ENCODE peak calls at places on chromosomes 3 and 15, in eight cellular contexts. One of them, this sample, is unnamed.

GRCh38 chr15:62886431-62887071 is 156.0 kb upstream of the TPM1 start:
- DNase-seq in mesenchymal stem cell: peak; percentile 31
- DNase-seq in IMR-90: peak; percentile 37
- DNase-seq in lower lobe of right lung: no peak
- DNase-seq in mammary epithelial cell: peak; percentile 42
- DNase-seq in esophagus squamous epithelium: no peak
- DNase-seq in SJCRH30: no peak
- DNase-seq in lung: no peak
- DNase-seq in this sample: no peak

GRCh38 chr3:66303556-66303955 is 82.8 kb downstream of the SLC25A26 start:
- DNase-seq in mesenchymal stem cell: no peak
- DNase-seq in IMR-90: no peak
- DNase-seq in lower lobe of right lung: no peak
- DNase-seq in mammary epithelial cell: no peak
- DNase-seq in esophagus squamous epithelium: no peak
- DNase-seq in SJCRH30: no peak
- DNase-seq in lung: no peak
- DNase-seq in this sample: no peak

GRCh38 chr3:184156522-184156955 is 1.4 kb downstream of the DVL3 start:
- DNase-seq in mesenchymal stem cell: peak; percentile 55
- DNase-seq in IMR-90: peak; percentile 60
- DNase-seq in lower lobe of right lung: no peak
- DNase-seq in mammary epithelial cell: no peak
- DNase-seq in esophagus squamous epithelium: no peak
- DNase-seq in SJCRH30: peak; percentile 81
- DNase-seq in lung: no peak
- DNase-seq in this sample: no peak

GRCh38 chr3:119236756-119237155 is 3.9 kb downstream of the B4GALT4 start:
- DNase-seq in mesenchymal stem cell: no peak
- DNase-seq in IMR-90: no peak
- DNase-seq in lower lobe of right lung: peak; percentile 61
- DNase-seq in mammary epithelial cell: no peak
- DNase-seq in esophagus squamous epithelium: no peak
- DNase-seq in SJCRH30: no peak
- DNase-seq in lung: no peak
- DNase-seq in this sample: no peak

GRCh38 chr15:40052604-40053003 is 13.6 kb upstream of the SRP14 start:
- DNase-seq in mesenchymal stem cell: no peak
- DNase-seq in IMR-90: no peak
- DNase-seq in lower lobe of right lung: no peak
- DNase-seq in mammary epithelial cell: no peak
- DNase-seq in esophagus squamous epithelium: no peak
- DNase-seq in SJCRH30: no peak
- DNase-seq in lung: no peak
- DNase-seq in this sample: peak; percentile 56

GRCh38 chr3:150319900-150320299 is 88.2 kb upstream of the TSC22D2 start:
- DNase-seq in mesenchymal stem cell: peak; percentile 88
- DNase-seq in IMR-90: peak; percentile 96
- DNase-seq in lower lobe of right lung: no peak
- DNase-seq in mammary epithelial cell: peak; percentile 98
- DNase-seq in esophagus squamous epithelium: no peak
- DNase-seq in SJCRH30: peak; percentile 31
- DNase-seq in lung: no peak
- DNase-seq in this sample: no peak

GRCh38 chr3:60414047-60414446 is 837.2 kb downstream of the FHIT start:
- DNase-seq in mesenchymal stem cell: no peak
- DNase-seq in IMR-90: no peak
- DNase-seq in lower lobe of right lung: no peak
- DNase-seq in mammary epithelial cell: no peak
- DNase-seq in esophagus squamous epithelium: no peak
- DNase-seq in SJCRH30: no peak
- DNase-seq in lung: no peak
- DNase-seq in this sample: no peak

GRCh38 chr3:14570089-14570488 is 29.9 kb upstream of the GRIP2 start:
- DNase-seq in mesenchymal stem cell: no peak
- DNase-seq in IMR-90: no peak
- DNase-seq in lower lobe of right lung: no peak
- DNase-seq in mammary epithelial cell: no peak
- DNase-seq in esophagus squamous epithelium: no peak
- DNase-seq in SJCRH30: no peak
- DNase-seq in lung: no peak
- DNase-seq in this sample: no peak

GRCh38 chr3:108602249-108602934 is 12.9 kb downstream of the DZIP3 start:
- DNase-seq in mesenchymal stem cell: no peak
- DNase-seq in IMR-90: no peak
- DNase-seq in lower lobe of right lung: no peak
- DNase-seq in mammary epithelial cell: no peak
- DNase-seq in esophagus squamous epithelium: no peak
- DNase-seq in SJCRH30: no peak
- DNase-seq in lung: no peak
- DNase-seq in this sample: no peak

GRCh38 chr15:26667222-26667988 is 105.5 kb downstream of the GABRB3 start:
- DNase-seq in mesenchymal stem cell: no peak
- DNase-seq in IMR-90: no peak
- DNase-seq in lower lobe of right lung: peak; percentile 81
- DNase-seq in mammary epithelial cell: no peak
- DNase-seq in esophagus squamous epithelium: no peak
- DNase-seq in SJCRH30: no peak
- DNase-seq in lung: peak; percentile 77
- DNase-seq in this sample: no peak

GRCh38 chr3:178754852-178755510 is 218.7 kb downstream of the KCNMB2 start:
- DNase-seq in mesenchymal stem cell: no peak
- DNase-seq in IMR-90: no peak
- DNase-seq in lower lobe of right lung: no peak
- DNase-seq in mammary epithelial cell: no peak
- DNase-seq in esophagus squamous epithelium: no peak
- DNase-seq in SJCRH30: no peak
- DNase-seq in lung: no peak
- DNase-seq in this sample: no peak

GRCh38 chr15:70827721-70828120 is 26.2 kb downstream of the LARP6 start:
- DNase-seq in mesenchymal stem cell: no peak
- DNase-seq in IMR-90: no peak
- DNase-seq in lower lobe of right lung: no peak
- DNase-seq in mammary epithelial cell: no peak
- DNase-seq in esophagus squamous epithelium: no peak
- DNase-seq in SJCRH30: no peak
- DNase-seq in lung: no peak
- DNase-seq in this sample: no peak

GRCh38 chr15:91853968-91854943 is 748 bp downstream of the SLCO3A1 start:
- DNase-seq in mesenchymal stem cell: no peak
- DNase-seq in IMR-90: no peak
- DNase-seq in lower lobe of right lung: peak; percentile 73
- DNase-seq in mammary epithelial cell: peak; percentile 47
- DNase-seq in esophagus squamous epithelium: no peak
- DNase-seq in SJCRH30: peak; percentile 26
- DNase-seq in lung: peak; percentile 35
- DNase-seq in this sample: no peak

GRCh38 chr3:141875893-141876380 is 506 bp upstream of the ATP1B3 start:
- DNase-seq in mesenchymal stem cell: peak; percentile 84
- DNase-seq in IMR-90: peak; percentile 71
- DNase-seq in lower lobe of right lung: peak; percentile 85
- DNase-seq in mammary epithelial cell: no peak
- DNase-seq in esophagus squamous epithelium: no peak
- DNase-seq in SJCRH30: peak; percentile 71
- DNase-seq in lung: peak; percentile 58
- DNase-seq in this sample: peak; percentile 82

GRCh38 chr15:66603301-66604179 is 37.7 kb upstream of the LCTL start:
- DNase-seq in mesenchymal stem cell: peak; percentile 66
- DNase-seq in IMR-90: peak; percentile 62
- DNase-seq in lower lobe of right lung: peak; percentile 79
- DNase-seq in mammary epithelial cell: peak; percentile 17
- DNase-seq in esophagus squamous epithelium: no peak
- DNase-seq in SJCRH30: peak; percentile 73
- DNase-seq in lung: peak; percentile 64
- DNase-seq in this sample: no peak

GRCh38 chr3:134370611-134371451 is 3.4 kb downstream of the AMOTL2 start:
- DNase-seq in mesenchymal stem cell: no peak
- DNase-seq in IMR-90: no peak
- DNase-seq in lower lobe of right lung: no peak
- DNase-seq in mammary epithelial cell: no peak
- DNase-seq in esophagus squamous epithelium: no peak
- DNase-seq in SJCRH30: no peak
- DNase-seq in lung: no peak
- DNase-seq in this sample: no peak

GRCh38 chr3:184944221-184944620 is 132.3 kb downstream of the VPS8 start:
- DNase-seq in mesenchymal stem cell: no peak
- DNase-seq in IMR-90: no peak
- DNase-seq in lower lobe of right lung: no peak
- DNase-seq in mammary epithelial cell: no peak
- DNase-seq in esophagus squamous epithelium: no peak
- DNase-seq in SJCRH30: no peak
- DNase-seq in lung: no peak
- DNase-seq in this sample: no peak

GRCh38 chr15:74324714-74325113 is 42.7 kb downstream of the CYP11A1 start:
- DNase-seq in mesenchymal stem cell: no peak
- DNase-seq in IMR-90: no peak
- DNase-seq in lower lobe of right lung: no peak
- DNase-seq in mammary epithelial cell: no peak
- DNase-seq in esophagus squamous epithelium: no peak
- DNase-seq in SJCRH30: no peak
- DNase-seq in lung: no peak
- DNase-seq in this sample: no peak

GRCh38 chr3:190076138-190076537 is 44.6 kb downstream of the P3H2 start:
- DNase-seq in mesenchymal stem cell: no peak
- DNase-seq in IMR-90: peak; percentile 21
- DNase-seq in lower lobe of right lung: no peak
- DNase-seq in mammary epithelial cell: no peak
- DNase-seq in esophagus squamous epithelium: no peak
- DNase-seq in SJCRH30: no peak
- DNase-seq in lung: no peak
- DNase-seq in this sample: no peak

GRCh38 chr3:31544634-31545033 is 11.9 kb downstream of the STT3B start:
- DNase-seq in mesenchymal stem cell: peak; percentile 45
- DNase-seq in IMR-90: no peak
- DNase-seq in lower lobe of right lung: peak; percentile 60
- DNase-seq in mammary epithelial cell: no peak
- DNase-seq in esophagus squamous epithelium: no peak
- DNase-seq in SJCRH30: peak; percentile 26
- DNase-seq in lung: peak; percentile 32
- DNase-seq in this sample: peak; percentile 66

GRCh38 chr3:45064512-45065372 is 38.6 kb downstream of the CLEC3B start:
- DNase-seq in mesenchymal stem cell: peak; percentile 97
- DNase-seq in IMR-90: peak; percentile 94
- DNase-seq in lower lobe of right lung: peak; percentile 56
- DNase-seq in mammary epithelial cell: peak; percentile 77
- DNase-seq in esophagus squamous epithelium: no peak
- DNase-seq in SJCRH30: no peak
- DNase-seq in lung: peak; percentile 63
- DNase-seq in this sample: peak; percentile 68

DNA sequence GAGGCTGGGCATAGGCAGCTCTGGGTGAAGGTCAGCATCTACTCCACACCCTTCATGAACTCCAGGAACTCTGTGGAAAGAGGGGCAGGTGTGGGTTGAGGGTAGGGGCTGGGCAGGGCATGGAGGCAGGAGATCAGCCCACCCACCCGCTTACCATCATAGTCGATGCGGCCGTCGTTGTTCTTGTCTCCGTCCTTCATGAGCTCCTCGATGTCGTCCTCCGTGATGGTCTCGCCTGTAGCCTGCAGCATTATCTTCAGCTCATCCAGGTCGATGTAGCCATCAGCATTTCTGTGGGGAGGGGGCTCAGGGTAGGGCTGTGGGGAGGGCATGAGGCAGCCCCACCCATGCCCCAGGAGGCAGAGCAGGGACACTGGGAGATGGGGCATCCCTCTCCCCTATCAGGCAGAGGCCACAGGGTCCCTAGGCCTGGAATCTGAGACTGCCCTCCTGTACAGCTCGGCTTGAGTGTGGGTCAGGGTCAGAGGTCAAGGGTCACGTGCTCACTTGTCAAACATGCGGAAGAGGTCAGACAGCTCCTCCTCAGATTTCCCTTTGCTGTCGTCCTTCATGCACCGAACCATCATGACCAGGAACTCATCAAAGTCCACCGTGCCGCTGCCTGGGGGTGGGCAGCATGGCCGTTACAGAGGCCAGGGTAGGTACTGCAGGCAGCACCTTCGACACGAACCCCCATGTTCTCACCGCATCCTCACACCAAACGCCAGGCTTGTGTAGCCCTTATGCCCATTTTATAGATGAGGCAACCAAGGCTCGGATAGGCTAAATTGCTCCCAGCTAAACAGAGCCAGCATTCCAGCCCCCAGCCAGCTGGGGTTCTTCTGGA is 2.4 kb downstream of the TNNC1 start:
- DNase-seq in mesenchymal stem cell: no peak
- DNase-seq in IMR-90: no peak
- DNase-seq in lower lobe of right lung: no peak
- DNase-seq in mammary epithelial cell: no peak
- DNase-seq in esophagus squamous epithelium: no peak
- DNase-seq in SJCRH30: no peak
- DNase-seq in lung: no peak
- DNase-seq in this sample: no peak
- H3K4me1 ChIP-seq in mesenchymal stem cell: peaks cover 22% of the 10 kb centered on the region
- H3K4me1 ChIP-seq in IMR-90: peaks cover 6% of the 10 kb centered on the region
- H3K4me1 ChIP-seq in lower lobe of right lung: peaks cover 40% of the 10 kb centered on the region
- H3K4me1 ChIP-seq in mammary epithelial cell: peaks cover 21% of the 10 kb centered on the region
- H3K4me1 ChIP-seq in esophagus squamous epithelium: peaks cover 20% of the 10 kb centered on the region
- H3K4me1 ChIP-seq in SJCRH30: peaks cover 40% of the 10 kb centered on the region
- H3K4me1 ChIP-seq in lung: peaks cover 15% of the 10 kb centered on the region
- H3K4me1 ChIP-seq in this sample: peaks cover 49% of the 10 kb centered on the region

GRCh38 chr3:73601031-73601430 is 23.7 kb downstream of the PDZRN3 start:
- DNase-seq in mesenchymal stem cell: no peak
- DNase-seq in IMR-90: peak; percentile 31
- DNase-seq in lower lobe of right lung: no peak
- DNase-seq in mammary epithelial cell: no peak
- DNase-seq in esophagus squamous epithelium: no peak
- DNase-seq in SJCRH30: no peak
- DNase-seq in lung: no peak
- DNase-seq in this sample: no peak
- H3K4me1 ChIP-seq in mesenchymal stem cell: peaks cover 4% of the 10 kb centered on the region
- H3K4me1 ChIP-seq in IMR-90: peaks cover 14% of the 10 kb centered on the region
- H3K4me1 ChIP-seq in lower lobe of right lung: peaks cover 6% of the 10 kb centered on the region
- H3K4me1 ChIP-seq in mammary epithelial cell: peaks cover 3% of the 10 kb centered on the region
- H3K4me1 ChIP-seq in esophagus squamous epithelium: peaks cover 33% of the 10 kb centered on the region
- H3K4me1 ChIP-seq in SJCRH30: peaks cover 15% of the 10 kb centered on the region
- H3K4me1 ChIP-seq in lung: peaks cover 3% of the 10 kb centered on the region
- H3K4me1 ChIP-seq in this sample: no peaks in the 10 kb centered on the region

GRCh38 chr3:140711043-140711718 is 33.3 kb downstream of the TRIM42 start:
- DNase-seq in mesenchymal stem cell: no peak
- DNase-seq in IMR-90: no peak
- DNase-seq in lower lobe of right lung: no peak
- DNase-seq in mammary epithelial cell: no peak
- DNase-seq in esophagus squamous epithelium: no peak
- DNase-seq in SJCRH30: no peak
- DNase-seq in lung: no peak
- DNase-seq in this sample: no peak
- H3K4me1 ChIP-seq in mesenchymal stem cell: no peaks in the 10 kb centered on the region
- H3K4me1 ChIP-seq in IMR-90: no peaks in the 10 kb centered on the region
- H3K4me1 ChIP-seq in lower lobe of right lung: no peaks in the 10 kb centered on the region
- H3K4me1 ChIP-seq in mammary epithelial cell: no peaks in the 10 kb centered on the region
- H3K4me1 ChIP-seq in esophagus squamous epithelium: no peaks in the 10 kb centered on the region
- H3K4me1 ChIP-seq in SJCRH30: no peaks in the 10 kb centered on the region
- H3K4me1 ChIP-seq in lung: no peaks in the 10 kb centered on the region
- H3K4me1 ChIP-seq in this sample: peaks cover 8% of the 10 kb centered on the region

DNA sequence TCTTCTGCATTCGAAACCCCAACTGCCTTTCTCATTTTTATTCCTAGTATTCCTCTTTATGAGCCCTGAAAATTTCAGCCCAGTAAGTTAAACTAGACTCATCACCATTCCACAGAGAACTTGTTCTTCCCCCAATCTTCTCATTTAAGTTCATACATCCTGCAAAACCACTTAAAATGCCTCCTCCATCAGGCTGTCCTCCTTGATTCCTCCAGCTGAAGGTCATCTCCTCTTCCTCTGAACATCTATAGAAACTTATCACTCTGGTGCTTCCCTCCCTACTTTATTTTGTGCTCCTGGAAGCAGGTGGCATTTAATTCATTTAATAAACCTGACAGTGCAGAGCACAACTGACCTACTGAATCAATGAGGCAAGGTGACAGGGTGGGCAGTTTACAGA is 38.3 kb downstream of the VGLL4 start:
- DNase-seq in mesenchymal stem cell: no peak
- DNase-seq in IMR-90: no peak
- DNase-seq in lower lobe of right lung: no peak
- DNase-seq in mammary epithelial cell: no peak
- DNase-seq in esophagus squamous epithelium: no peak
- DNase-seq in SJCRH30: no peak
- DNase-seq in lung: no peak
- DNase-seq in this sample: no peak
- H3K4me1 ChIP-seq in mesenchymal stem cell: peaks cover 26% of the 10 kb centered on the region
- H3K4me1 ChIP-seq in IMR-90: peaks cover 43% of the 10 kb centered on the region
- H3K4me1 ChIP-seq in lower lobe of right lung: peaks cover 48% of the 10 kb centered on the region
- H3K4me1 ChIP-seq in mammary epithelial cell: peaks cover 44% of the 10 kb centered on the region
- H3K4me1 ChIP-seq in esophagus squamous epithelium: peaks cover 47% of the 10 kb centered on the region
- H3K4me1 ChIP-seq in SJCRH30: peaks cover 57% of the 10 kb centered on the region
- H3K4me1 ChIP-seq in lung: peaks cover 11% of the 10 kb centered on the region
- H3K4me1 ChIP-seq in this sample: no peaks in the 10 kb centered on the region